ENCODE peak calls at places on chromosome 14, in nine cellular contexts. P is NT2/D1; T is NCI-H1417; W is activated effector memory CD4-positive, alpha-beta T cell treated with anti-CD3 and anti-CD28 coated beads, Interleukin-2, amount 50 U/mL, for 16 hours; N is cardiac fibroblast; X is memory B cell; G is omental fat pad; H is HCT116; E is hypothalamus. D is an unnamed sample.

GRCh38 chr14:60485600-60486251 is at the start of gene C14orf39:
- DNase-seq in P (no peak), N (peak), T (peak), E (no peak), W (no peak), X (no peak), G (no peak), H (no peak), D (no peak)

GRCh38 chr14:104467236-104467635 is 112.3 kb upstream of the C14orf180 start:
- DNase-seq in N (no peak), P (no peak), W (no peak), E (no peak), H (no peak), G (no peak), T (no peak), X (no peak), D (no peak)

GRCh38 chr14:104219731-104220224 is 81.4 kb downstream of the KIF26A start:
- DNase-seq in E (no peak), T (no peak), X (no peak), H (no peak), W (no peak), P (no peak), G (no peak), N (no peak), D (no peak)

GRCh38 chr14:57502581-57503254 is 9.1 kb upstream of the CCDC198 start:
- DNase-seq in P (no peak), N (peak), E (no peak), G (peak), W (no peak), T (peak), H (no peak), X (no peak), D (no peak)

GRCh38 chr14:69039287-69039628 is 60.2 kb upstream of the ACTN1 start:
- DNase-seq in G (no peak), P (no peak), X (no peak), E (no peak), W (no peak), H (peak), T (no peak), N (peak), D (no peak)

GRCh38 chr14:46063872-46064271 is 587.7 kb downstream of the RPL10L start:
- DNase-seq in P (no peak), E (no peak), T (peak), N (no peak), G (no peak), H (no peak), W (no peak), X (no peak), D (no peak)

GRCh38 chr14:61642246-61642982 is 52.9 kb upstream of the HIF1A start:
- DNase-seq in P (no peak), W (no peak), G (no peak), H (no peak), T (no peak), X (no peak), E (no peak), N (peak), D (peak)

GRCh38 chr14:77003960-77004710 is 24.4 kb downstream of the IRF2BPL start:
- DNase-seq in H (no peak), E (no peak), G (no peak), P (no peak), X (no peak), T (no peak), W (no peak), N (peak), D (no peak)

GRCh38 chr14:88955470-88955869 is 131.0 kb downstream of the TTC8 start:
- DNase-seq in H (no peak), N (no peak), P (no peak), X (no peak), T (no peak), E (no peak), W (no peak), G (no peak), D (no peak)

GRCh38 chr14:39731912-39732311 is 299.7 kb upstream of the FBXO33 start:
- DNase-seq in P (peak), E (no peak), H (peak), X (no peak), T (no peak), W (no peak), G (no peak), N (no peak), D (no peak)

GRCh38 chr14:72932893-72933292 is 6.6 kb downstream of the DCAF4 start:
- DNase-seq in G (no peak), H (no peak), T (no peak), P (no peak), N (no peak), E (no peak), X (no peak), W (peak), D (no peak)

GRCh38 chr14:65599375-65599774 is 186.8 kb downstream of the FUT8 start:
- DNase-seq in T (no peak), E (no peak), P (no peak), X (no peak), W (no peak), N (peak), H (no peak), G (no peak), D (no peak)

GRCh38 chr14:24298892-24299254 is 707 bp downstream of the DHRS1 start:
- DNase-seq in E (no peak), H (peak), P (no peak), X (no peak), T (no peak), N (peak), W (no peak), G (no peak), D (no peak)

GRCh38 chr14:72740504-72740961 is 153.4 kb downstream of the DPF3 start:
- DNase-seq in G (no peak), T (no peak), H (no peak), E (no peak), N (no peak), P (no peak), X (no peak), W (no peak), D (no peak)

GRCh38 chr14:58792421-58792820 is 154.7 kb downstream of the DACT1 start:
- DNase-seq in P (no peak), N (no peak), G (no peak), H (no peak), E (no peak), X (no peak), W (no peak), T (no peak), D (no peak)

GRCh38 chr14:50816419-50817047 is 14.4 kb downstream of the NIN start:
- DNase-seq in E (no peak), P (no peak), W (no peak), H (no peak), X (no peak), N (peak), G (no peak), T (no peak), D (no peak)

GRCh38 chr14:65558363-65558762 is 145.8 kb downstream of the FUT8 start:
- DNase-seq in N (peak), P (no peak), G (no peak), E (no peak), H (no peak), T (no peak), X (no peak), W (no peak), D (no peak)